ENCODE peak calls at places on chromosome 11, in six cellular contexts. R, Z, K, W, S and T are unnamed samples.

GRCh38 chr11:117953029-117953671 is 23.9 kb upstream of the TMPRSS13 start:
- DNase-seq in R (peak), Z (no peak), K (no peak), W (no peak), S (no peak), T (no peak)

GRCh38 chr11:110098645-110099044 is 5.5 kb downstream of the ZC3H12C start:
- DNase-seq in R (no peak), Z (no peak), K (no peak), W (no peak), S (no peak), T (no peak)

GRCh38 chr11:15810079-15810478 is 546.3 kb downstream of the SOX6 start:
- DNase-seq in R (no peak), Z (no peak), K (no peak), W (no peak), S (no peak), T (no peak)

GRCh38 chr11:12150831-12151382 is 40.5 kb downstream of the MICAL2 start:
- DNase-seq in R (peak), Z (no peak), K (no peak), W (no peak), S (no peak), T (no peak)

GRCh38 chr11:95245038-95245437 is 14.0 kb upstream of the SESN3 start:
- DNase-seq in R (no peak), Z (no peak), K (no peak), W (peak), S (no peak), T (no peak)

GRCh38 chr11:124900464-124900863 is 2.8 kb upstream of the ROBO4 start:
- DNase-seq in R (no peak), Z (no peak), K (no peak), W (peak), S (peak), T (peak)

GRCh38 chr11:43919852-43920597 is 22.4 kb upstream of the C11orf96 start:
- DNase-seq in R (no peak), Z (no peak), K (no peak), W (no peak), S (no peak), T (no peak)

GRCh38 chr11:69000831-69001245 is 12.2 kb downstream of the MRGPRF start:
- DNase-seq in R (no peak), Z (no peak), K (peak), W (peak), S (peak), T (peak)

GRCh38 chr11:72179049-72179803 is 12.7 kb upstream of the FOLR1 start:
- DNase-seq in R (no peak), Z (no peak), K (no peak), W (no peak), S (no peak), T (no peak)

GRCh38 chr11:47672283-47672730 is 29.9 kb upstream of the MTCH2 start:
- DNase-seq in R (no peak), Z (no peak), K (no peak), W (peak), S (no peak), T (no peak)

GRCh38 chr11:23997356-23997755 is 499.5 kb upstream of the LUZP2 start:
- DNase-seq in R (no peak), Z (no peak), K (no peak), W (no peak), S (no peak), T (no peak)

GRCh38 chr11:118239509-118239908 is 12.7 kb downstream of the MPZL3 start:
- DNase-seq in R (no peak), Z (no peak), K (peak), W (no peak), S (no peak), T (no peak)

GRCh38 chr11:66218846-66219620 is 49.4 kb upstream of the RAB1B start:
- DNase-seq in R (no peak), Z (peak), K (no peak), W (no peak), S (no peak), T (no peak)

GRCh38 chr11:79484872-79485271 is 44.0 kb upstream of the TENM4 start:
- DNase-seq in R (no peak), Z (no peak), K (no peak), W (no peak), S (no peak), T (no peak)

GRCh38 chr11:2883717-2884423 is 1.7 kb downstream of the CDKN1C start:
- DNase-seq in R (no peak), Z (no peak), K (no peak), W (no peak), S (no peak), T (no peak)

GRCh38 chr11:12731841-12732336 is 57.7 kb downstream of the TEAD1 start:
- DNase-seq in R (no peak), Z (no peak), K (no peak), W (peak), S (peak), T (no peak)

GRCh38 chr11:73334244-73335203 is 26.4 kb downstream of the ARHGEF17 start:
- DNase-seq in R (no peak), Z (no peak), K (no peak), W (peak), S (no peak), T (peak)

GRCh38 chr11:8386134-8386864 is 122.6 kb upstream of the LMO1 start:
- DNase-seq in R (no peak), Z (no peak), K (no peak), W (no peak), S (no peak), T (no peak)

GRCh38 chr11:11569936-11570491 is 51.8 kb downstream of the GALNT18 start:
- DNase-seq in R (no peak), Z (peak), K (no peak), W (peak), S (no peak), T (no peak)

GRCh38 chr11:100151944-100152343 is 535.1 kb upstream of the ARHGAP42 start:
- DNase-seq in R (no peak), Z (no peak), K (no peak), W (peak), S (no peak), T (no peak)

GRCh38 chr11:16738949-16739262 is 459 bp downstream of the C11orf58 start:
- DNase-seq in R (peak), Z (no peak), K (no peak), W (no peak), S (no peak), T (no peak)

GRCh38 chr11:82720267-82720666 is 13.4 kb downstream of the FAM181B start:
- DNase-seq in R (no peak), Z (no peak), K (no peak), W (no peak), S (no peak), T (no peak)

GRCh38 chr11:12950681-12951080 is 58.4 kb upstream of the RASSF10 start:
- DNase-seq in R (no peak), Z (no peak), K (no peak), W (no peak), S (no peak), T (no peak)